ENCODE peak calls at places on chromosomes 7 and 10, in five cellular contexts. R is HCT116, H is tibial artery, O is endothelial cell of umbilical vein, U is OCI-LY7. Q is an unnamed sample.

GRCh38 chr7:148929176-148929575 is 45.1 kb upstream of the EZH2 start:
- DNase-seq in R (no peak), H (no peak), O (no peak), U (no peak), Q (no peak)

GRCh38 chr7:131889572-131890150 is 333.2 kb upstream of the PODXL start:
- DNase-seq in R (no peak), H (no peak), O (no peak), U (no peak), Q (peak; percentile 35)

GRCh38 chr7:28588606-28589005 is 176.3 kb downstream of the CREB5 start:
- DNase-seq in R (no peak), H (no peak), O (no peak), U (no peak), Q (no peak)

GRCh38 chr10:124534231-124534798 is 72.7 kb downstream of the LHPP start:
- DNase-seq in R (no peak), H (peak; percentile 77), O (no peak), U (peak; percentile 72), Q (peak; percentile 48)

GRCh38 chr7:3112499-3113134 is 69.0 kb upstream of the CARD11 start:
- DNase-seq in R (no peak), H (no peak), O (no peak), U (no peak), Q (no peak)

GRCh38 chr7:17677408-17677807 is 262.9 kb downstream of the SNX13 start:
- DNase-seq in R (no peak), H (no peak), O (no peak), U (no peak), Q (no peak)

GRCh38 chr7:14761506-14762296 is 140.8 kb downstream of the DGKB start:
- DNase-seq in R (no peak), H (no peak), O (peak; percentile 47), U (no peak), Q (peak; percentile 86)

GRCh38 chr7:139108256-139109187 is 998 bp downstream of the ZC3HAV1 start:
- DNase-seq in R (no peak), H (peak; percentile 68), O (peak; percentile 40), U (peak; percentile 73), Q (peak; percentile 21)

GRCh38 chr7:28083159-28083997 is 97.2 kb downstream of the JAZF1 start:
- DNase-seq in R (no peak), H (peak; percentile 82), O (no peak), U (no peak), Q (no peak)

DNA sequence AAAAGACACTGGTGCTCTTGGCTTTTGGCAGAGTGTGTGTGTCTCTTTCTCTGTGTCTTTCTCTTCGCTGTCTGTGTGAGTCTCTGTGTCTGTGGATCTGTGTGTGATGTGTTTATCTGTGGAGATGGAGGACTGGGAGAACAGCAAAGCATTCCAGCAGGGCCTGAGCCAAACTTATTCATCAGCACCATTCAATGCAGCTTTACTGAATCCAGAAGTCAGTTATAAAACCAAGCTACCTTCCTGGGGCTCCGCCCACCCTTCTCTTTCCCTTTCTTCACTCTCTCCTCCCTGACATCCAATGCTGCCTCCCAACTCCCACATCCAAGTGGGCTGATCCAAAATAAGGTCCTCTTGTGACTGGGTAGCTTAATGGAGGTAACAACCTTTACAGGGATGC is 3.9 kb downstream of the SGMS1 start:
- DNase-seq in R (no peak), H (no peak), O (no peak), U (no peak), Q (no peak)
- H3K27ac ChIP-seq in R (no peak overlapping the region), H (no peak overlapping the region), O (no peak overlapping the region), U (peak overlapping the region; percentile 96), Q (no peak overlapping the region)

GRCh38 chr7:44322631-44323363 is 2.6 kb downstream of the CAMK2B start:
- DNase-seq in R (no peak), H (no peak), O (no peak), U (no peak), Q (no peak)
- H3K4me3 ChIP-seq in R (no peak overlapping the region), H (no peak overlapping the region), O (no peak overlapping the region), U (no peak overlapping the region), Q (no peak overlapping the region)

GRCh38 chr10:88892223-88892967 is 12.3 kb downstream of the STAMBPL1 start:
- DNase-seq in R (no peak), H (no peak), O (no peak), U (no peak), Q (no peak)
- H3K27ac ChIP-seq in R (no peak overlapping the region), H (no peak overlapping the region), O (no peak overlapping the region), U (no peak overlapping the region), Q (no peak overlapping the region)

GRCh38 chr10:11330383-11331020 is 280.9 kb downstream of the USP6NL start:
- DNase-seq in R (no peak), H (no peak), O (peak; percentile 79), U (no peak), Q (no peak)

GRCh38 chr10:11329055-11329673 is 282.3 kb downstream of the USP6NL start:
- DNase-seq in R (no peak), H (no peak), O (no peak), U (no peak), Q (no peak)

GRCh38 chr10:11326241-11326640 is 285.2 kb downstream of the USP6NL start:
- DNase-seq in R (no peak), H (no peak), O (no peak), U (no peak), Q (no peak)

GRCh38 chr10:11326919-11327318 is 284.5 kb downstream of the USP6NL start:
- DNase-seq in R (no peak), H (no peak), O (no peak), U (no peak), Q (no peak)

DNA sequence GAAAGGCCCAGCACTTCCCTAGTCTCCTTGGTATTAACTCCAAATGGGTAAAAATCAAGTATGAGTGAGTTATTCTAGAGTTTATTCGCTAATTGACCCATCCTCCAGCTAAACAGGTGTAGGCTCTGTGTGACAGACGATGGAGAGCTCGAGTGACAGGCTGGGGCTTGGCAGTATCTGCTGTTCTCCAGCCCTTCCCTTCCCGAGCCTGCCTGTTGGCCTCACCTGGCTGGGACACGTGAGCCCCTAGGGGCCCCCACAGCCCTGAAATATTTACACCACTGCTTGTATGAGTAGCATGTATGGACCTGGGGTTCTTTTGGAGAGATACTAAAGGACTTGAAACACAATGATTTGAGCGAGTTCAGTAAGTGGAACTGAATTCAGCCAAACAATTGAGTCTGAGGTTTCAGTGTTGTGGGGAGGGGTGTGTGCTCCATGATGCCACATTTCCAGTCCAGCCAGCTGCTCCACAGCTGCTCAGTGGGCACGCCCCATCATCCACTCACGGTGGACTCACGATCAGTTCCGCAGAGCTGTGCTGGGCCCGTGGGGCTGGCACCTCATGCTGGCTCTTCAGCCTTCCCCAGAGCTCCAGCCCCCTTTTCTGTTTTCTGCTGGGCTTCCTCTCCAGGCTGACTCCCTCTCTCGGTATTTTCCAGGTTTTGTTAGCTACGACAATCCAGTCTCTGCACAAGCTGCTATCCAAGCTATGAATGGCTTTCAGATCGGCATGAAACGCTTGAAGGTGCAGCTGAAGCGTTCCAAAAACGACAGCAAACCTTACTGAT is 283.0 kb downstream of the USP6NL start:
- DNase-seq in R (no peak), H (no peak), O (no peak), U (no peak), Q (no peak)
- H3K4me3 ChIP-seq in R (no peak overlapping the region), H (no peak overlapping the region), O (no peak overlapping the region), U (no peak overlapping the region), Q (no peak overlapping the region)

GRCh38 chr7:133235212-133235883 is 17.5 kb upstream of the EXOC4 start:
- DNase-seq in R (no peak), H (no peak), O (peak; percentile 90), U (no peak), Q (peak; percentile 73)

GRCh38 chr7:133230591-133231194 is 22.2 kb upstream of the EXOC4 start:
- DNase-seq in R (peak; percentile 39), H (no peak), O (peak; percentile 73), U (peak; percentile 56), Q (peak; percentile 75)

GRCh38 chr7:133237545-133237944 is 15.3 kb upstream of the EXOC4 start:
- DNase-seq in R (no peak), H (no peak), O (no peak), U (no peak), Q (no peak)

GRCh38 chr7:133233142-133233541 is 19.7 kb upstream of the EXOC4 start:
- DNase-seq in R (no peak), H (no peak), O (no peak), U (no peak), Q (no peak)
- H3K27ac ChIP-seq in R (no peak overlapping the region), H (no peak overlapping the region), O (no peak overlapping the region), U (no peak overlapping the region), Q (no peak overlapping the region)

Q was measured in cardiac muscle cell.